ENCODE peak calls at places on chromosomes 11 and 22, in five cellular contexts. E is LoVo; F is Peyer's patch; C is neural crest cell; N is activated T-helper 1 cell treated with anti-CD3 and anti-CD28 coated beads, Interleukin-12 subunit alpha, Interleukin-12 subunit beta, Interleukin-2, Interleukin-4 antibody, amounts not matched to agents 30 ng/mL and 10 ng/mL and 1 ng/mL, durations not matched to agents 14 hours and 24 hours and 36 hours. Y is an unnamed sample.

GRCh38 chr22:30298005-30298701 is 8.8 kb upstream of the CASTOR1 start:
- DNase-seq in E (no peak), F (no peak), C (no peak), N (no peak), Y (no peak)

GRCh38 chr22:42862045-42862734 is 5.1 kb upstream of the ARFGAP3 start:
- DNase-seq in E (peak; percentile 72), F (no peak), C (no peak), N (no peak), Y (no peak)

GRCh38 chr22:46147471-46148267 is 2.7 kb upstream of the PPARA start:
- DNase-seq in E (no peak), F (peak; percentile 88), C (no peak), N (no peak), Y (no peak)

GRCh38 chr11:26946209-26946828 is 47.6 kb upstream of the FIBIN start:
- DNase-seq in E (no peak), F (no peak), C (no peak), N (no peak), Y (no peak)

GRCh38 chr22:43831561-43832392 is 19.7 kb upstream of the EFCAB6 start:
- DNase-seq in E (no peak), F (peak; percentile 32), C (no peak), N (no peak), Y (no peak)

GRCh38 chr22:32237021-32237420 is 18.1 kb downstream of the SLC5A4 start:
- DNase-seq in E (no peak), F (no peak), C (no peak), N (no peak), Y (no peak)

GRCh38 chr11:43376594-43376993 is 17.9 kb downstream of the TTC17 start:
- DNase-seq in E (no peak), F (no peak), C (no peak), N (no peak), Y (no peak)

GRCh38 chr22:46373838-46374662 is 38.5 kb downstream of the TRMU start:
- DNase-seq in E (peak; percentile 48), F (no peak), C (no peak), N (no peak), Y (no peak)

GRCh38 chr11:70501933-70502540 is 103.7 kb downstream of the CTTN start:
- DNase-seq in E (no peak), F (peak; percentile 37), C (no peak), N (no peak), Y (no peak)

GRCh38 chr11:88231894-88232482 is 56.7 kb upstream of the RAB38 start:
- DNase-seq in E (peak; percentile 24), F (no peak), C (no peak), N (peak; percentile 1), Y (peak; percentile 23)

GRCh38 chr11:134555510-134555909 is 143.5 kb upstream of the B3GAT1 start:
- DNase-seq in E (no peak), F (no peak), C (no peak), N (no peak), Y (no peak)

GRCh38 chr11:120135838-120136237 is 2.1 kb downstream of the TRIM29 start:
- DNase-seq in E (no peak), F (no peak), C (no peak), N (no peak), Y (no peak)

GRCh38 chr11:57639321-57640067 is 10.2 kb downstream of the YPEL4 start:
- DNase-seq in E (no peak), F (no peak), C (peak; percentile 92), N (no peak), Y (peak; percentile 99)

GRCh38 chr11:42410251-42410956 is 901.4 kb upstream of the API5 start:
- DNase-seq in E (no peak), F (no peak), C (no peak), N (no peak), Y (no peak)

GRCh38 chr11:17735823-17736772 is 1.5 kb downstream of the KCNC1 start:
- DNase-seq in E (no peak), F (peak; percentile 34), C (peak; percentile 34), N (no peak), Y (no peak)

GRCh38 chr11:82507288-82507687 is 226.4 kb downstream of the FAM181B start:
- DNase-seq in E (no peak), F (no peak), C (no peak), N (no peak), Y (no peak)